ENCODE peak calls at places on chromosome 20, in eight cellular contexts. L is CD8-positive, alpha-beta T cell; Q is neural progenitor cell; S is HCT116; I is ovary; K is GM23338; R is lung; V is adrenal gland. H is an unnamed sample. For H3K27me3, the result is how much of the 10 kb centered on the place peaks cover.

GRCh38 chr20:56362833-56363413 is 4.1 kb downstream of the FAM210B start:
- DNase-seq in L (no peak), Q (no peak), S (no peak), I (peak), K (peak), R (no peak), V (peak), H (no peak)

GRCh38 chr20:2631228-2631627 is 21.2 kb upstream of the NOP56 start:
- DNase-seq in L (no peak), Q (no peak), S (no peak), I (no peak), K (peak), R (no peak), V (no peak), H (no peak)

GRCh38 chr20:49510562-49511117 is 28.2 kb upstream of the KCNB1 start:
- DNase-seq in L (no peak), Q (no peak), S (no peak), I (peak), K (no peak), R (peak), V (peak), H (no peak)

GRCh38 chr20:57669626-57670025 is 40.2 kb downstream of the PMEPA1 start:
- DNase-seq in L (no peak), Q (no peak), S (no peak), I (no peak), K (no peak), R (no peak), V (no peak), H (no peak)

GRCh38 chr20:3980260-3981131 is 34.9 kb downstream of the RNF24 start:
- DNase-seq in L (no peak), Q (no peak), S (no peak), I (peak), K (peak), R (no peak), V (peak), H (no peak)

GRCh38 chr20:33702861-33703260 is 16.7 kb upstream of the E2F1 start:
- DNase-seq in L (no peak), Q (no peak), S (no peak), I (no peak), K (no peak), R (no peak), V (peak), H (no peak)

GRCh38 chr20:44489931-44490330 is 14.3 kb downstream of the TTPAL start:
- DNase-seq in L (no peak), Q (no peak), S (no peak), I (no peak), K (no peak), R (no peak), V (no peak), H (no peak)

GRCh38 chr20:36591854-36592641 is 13.5 kb upstream of the RAB5IF start:
- DNase-seq in L (peak), Q (peak), S (peak), I (no peak), K (peak), R (no peak), V (peak), H (peak)

GRCh38 chr20:47389867-47390347 is 33.4 kb upstream of the ZMYND8 start:
- DNase-seq in L (no peak), Q (no peak), S (no peak), I (no peak), K (no peak), R (no peak), V (peak), H (peak)

GRCh38 chr20:4946585-4947378 is 54.5 kb downstream of the SLC23A2 start:
- DNase-seq in L (no peak), Q (no peak), S (no peak), I (no peak), K (no peak), R (no peak), V (no peak), H (peak)

GRCh38 chr20:17757496-17757895 is 57.7 kb downstream of the BANF2 start:
- DNase-seq in L (no peak), Q (no peak), S (no peak), I (no peak), K (no peak), R (no peak), V (no peak), H (no peak)

GRCh38 chr20:23152308-23152892 is 66.3 kb upstream of the CD93 start:
- DNase-seq in L (no peak), Q (no peak), S (no peak), I (peak), K (no peak), R (no peak), V (peak), H (peak)

GRCh38 chr20:891121-892080 is 24.7 kb downstream of the ANGPT4 start:
- DNase-seq in L (no peak), Q (no peak), S (no peak), I (peak), K (no peak), R (no peak), V (peak), H (peak)

GRCh38 chr20:40307937-40308478 is 381.0 kb downstream of the MAFB start:
- DNase-seq in L (no peak), Q (no peak), S (no peak), I (no peak), K (no peak), R (no peak), V (no peak), H (peak)

GRCh38 chr20:10978713-10979112 is 304.9 kb upstream of the JAG1 start:
- DNase-seq in L (no peak), Q (no peak), S (no peak), I (no peak), K (no peak), R (no peak), V (no peak), H (no peak)

GRCh38 chr20:49724637-49725606 is 11.2 kb upstream of the B4GALT5 start:
- DNase-seq in L (no peak), Q (no peak), S (no peak), I (peak), K (no peak), R (peak), V (peak), H (no peak)

GRCh38 chr20:4371623-4372246 is 350.0 kb upstream of the PRND start:
- DNase-seq in L (no peak), Q (no peak), S (no peak), I (no peak), K (no peak), R (no peak), V (no peak), H (no peak)

GRCh38 chr20:45096781-45097180 is 4.1 kb downstream of the KCNS1 start:
- DNase-seq in L (no peak), Q (no peak), S (no peak), I (no peak), K (no peak), R (no peak), V (no peak), H (no peak)

GRCh38 chr20:34654207-34654744 is 22.6 kb downstream of the PIGU start:
- DNase-seq in L (no peak), Q (no peak), S (no peak), I (no peak), K (no peak), R (no peak), V (no peak), H (no peak)

GRCh38 chr20:43444107-43444506 is 13.6 kb upstream of the SRSF6 start:
- DNase-seq in L (no peak), Q (peak), S (no peak), I (no peak), K (no peak), R (no peak), V (no peak), H (no peak)

GRCh38 chr20:52291109-52291508 is 99.5 kb upstream of the ZFP64 start:
- DNase-seq in L (no peak), Q (peak), S (no peak), I (no peak), K (peak), R (no peak), V (no peak), H (no peak)

GRCh38 chr20:56552911-56553629 is 20.0 kb downstream of the FAM209B start:
- DNase-seq in L (no peak), Q (no peak), S (no peak), I (no peak), K (no peak), R (no peak), V (no peak), H (no peak)

GRCh38 chr20:53092772-53093171 is 120.6 kb downstream of the TSHZ2 start:
- DNase-seq in L (no peak), Q (no peak), S (no peak), I (no peak), K (no peak), R (no peak), V (no peak), H (no peak)

GRCh38 chr20:64265201-64265600 is 9.7 kb downstream of the PCMTD2 start:
- DNase-seq in L (no peak), Q (no peak), S (no peak), I (no peak), K (no peak), R (no peak), V (no peak), H (no peak)

GRCh38 chr20:14491436-14491835 is 154.0 kb upstream of the FLRT3 start:
- DNase-seq in L (no peak), Q (no peak), S (no peak), I (no peak), K (no peak), R (no peak), V (no peak), H (no peak)

GRCh38 chr20:25049261-25050060 is 8.5 kb downstream of the ACSS1 start:
- DNase-seq in L (no peak), Q (no peak), S (no peak), I (peak), K (no peak), R (no peak), V (no peak), H (no peak)

GRCh38 chr20:38135641-38136420 is 29.2 kb downstream of the TGM2 start:
- DNase-seq in L (no peak), Q (no peak), S (no peak), I (no peak), K (no peak), R (no peak), V (no peak), H (no peak)

GRCh38 chr20:35502352-35502751 is 27.1 kb downstream of the C20orf173 start:
- DNase-seq in L (no peak), Q (no peak), S (no peak), I (no peak), K (no peak), R (no peak), V (no peak), H (no peak)

GRCh38 chr20:57652865-57653545 is 32.8 kb upstream of the ZBP1 start:
- DNase-seq in L (no peak), Q (no peak), S (no peak), I (no peak), K (no peak), R (no peak), V (no peak), H (no peak)

GRCh38 chr20:2986466-2986865 is 57.0 kb upstream of the GNRH2 start:
- DNase-seq in L (no peak), Q (no peak), S (no peak), I (no peak), K (no peak), R (peak), V (peak), H (no peak)

GRCh38 chr20:10868299-10868698 is 194.5 kb upstream of the JAG1 start:
- DNase-seq in L (no peak), Q (no peak), S (no peak), I (no peak), K (no peak), R (no peak), V (no peak), H (no peak)

GRCh38 chr20:36378686-36379085 is 72.5 kb downstream of the DLGAP4 start:
- DNase-seq in L (no peak), Q (no peak), S (no peak), I (no peak), K (no peak), R (no peak), V (no peak), H (no peak)

GRCh38 chr20:49568491-49569151 is 684 bp upstream of the PTGIS start:
- DNase-seq in L (no peak), Q (peak), S (no peak), I (peak), K (peak), R (no peak), V (no peak), H (no peak)

GRCh38 chr20:49956689-49957443 is 20.7 kb downstream of the RNF114 start:
- DNase-seq in L (no peak), Q (no peak), S (no peak), I (no peak), K (no peak), R (no peak), V (peak), H (no peak)

GRCh38 chr20:6026051-6026450 is 27.8 kb downstream of the LRRN4 start:
- DNase-seq in L (no peak), Q (no peak), S (no peak), I (no peak), K (no peak), R (no peak), V (no peak), H (no peak)

GRCh38 chr20:59074456-59074855 is 31.9 kb upstream of the PRELID3B start:
- DNase-seq in L (no peak), Q (no peak), S (no peak), I (no peak), K (no peak), R (no peak), V (no peak), H (no peak)

DNA sequence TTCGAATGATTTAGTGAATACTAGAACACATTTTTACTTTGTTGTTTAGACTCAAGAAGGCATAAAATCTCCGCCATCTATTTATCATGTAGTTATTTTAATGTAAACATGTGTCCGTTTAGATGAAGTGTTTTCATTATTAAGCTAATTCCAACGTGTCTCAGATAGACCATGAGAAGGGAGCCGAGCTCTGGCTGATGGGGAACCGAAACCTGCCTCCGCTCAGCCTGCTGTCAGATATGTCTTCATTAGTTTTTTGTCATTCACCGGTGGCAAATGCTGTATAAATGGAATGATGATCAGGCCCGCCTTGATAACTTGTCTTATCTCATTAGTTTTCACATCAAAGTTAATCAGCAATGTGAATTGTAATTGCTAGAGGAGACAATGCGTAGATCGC is 136.5 kb downstream of the LINC00237 start:
- DNase-seq in L (no peak), Q (no peak), S (no peak), I (no peak), K (no peak), R (no peak), V (no peak), H (no peak)
- H3K27ac ChIP-seq in L (no peak), Q (no peak), S (no peak), I (no peak), K (no peak), R (no peak), V (no peak), H (no peak)

GRCh38 chr20:32115196-32115767 is 5.8 kb downstream of the TM9SF4 start:
- DNase-seq in L (no peak), Q (no peak), S (no peak), I (no peak), K (no peak), R (no peak), V (no peak), H (no peak)

GRCh38 chr20:32112862-32113261 is 3.3 kb downstream of the TM9SF4 start:
- DNase-seq in L (no peak), Q (no peak), S (no peak), I (no peak), K (no peak), R (peak), V (peak), H (no peak)

GRCh38 chr20:32113861-32114260 is 4.3 kb downstream of the TM9SF4 start:
- DNase-seq in L (no peak), Q (no peak), S (no peak), I (no peak), K (no peak), R (no peak), V (no peak), H (no peak)

GRCh38 chr20:32114305-32114960 is 4.9 kb downstream of the TM9SF4 start:
- DNase-seq in L (no peak), Q (no peak), S (no peak), I (no peak), K (no peak), R (no peak), V (peak), H (no peak)

DNA sequence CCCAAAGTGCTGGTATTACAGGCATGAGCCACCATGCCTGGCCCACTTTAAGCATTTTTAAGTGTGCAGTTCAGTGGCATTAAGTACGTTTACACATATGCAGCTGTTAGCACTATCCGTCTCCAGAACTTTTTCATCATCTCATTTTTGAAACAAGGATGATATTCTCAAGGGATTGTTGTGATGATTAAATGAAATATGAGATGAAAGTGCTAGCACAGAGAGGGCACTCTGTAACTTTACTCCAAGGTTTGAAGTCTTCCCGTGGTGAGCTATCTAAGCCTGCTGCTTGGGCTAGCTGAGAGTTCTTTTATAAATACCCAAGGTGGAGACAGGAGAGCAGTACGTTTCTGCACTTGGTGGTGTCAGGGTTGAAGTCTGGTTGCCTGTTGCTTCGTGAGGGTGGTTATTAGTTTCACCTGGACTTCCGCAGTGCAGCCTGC is 6.6 kb downstream of the TM9SF4 start:
- DNase-seq in L (no peak), Q (no peak), S (no peak), I (no peak), K (peak), R (no peak), V (no peak), H (no peak)
- H3K27me3 ChIP-seq in L (under half), Q (under half), S (under half), I (under half), K (under half), R (under half), V (under half), H (under half)

DNA sequence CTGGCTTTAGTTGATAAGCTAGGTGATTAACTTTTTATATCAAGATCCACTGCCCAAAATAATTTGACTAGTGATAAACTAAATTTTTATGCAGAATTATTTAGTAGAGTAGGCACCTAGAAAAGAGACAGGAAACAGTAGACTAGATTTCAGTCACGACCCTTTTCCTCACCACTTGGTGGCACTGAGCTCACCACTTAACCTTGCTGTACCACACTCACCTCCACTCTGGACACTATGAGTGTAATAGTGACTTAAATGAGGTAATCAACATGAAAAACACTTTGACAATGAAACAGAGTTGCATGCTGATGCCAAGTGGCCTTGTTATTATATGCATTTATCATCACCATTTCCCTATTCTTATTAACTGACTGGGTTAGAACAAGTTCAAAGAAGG is 730.4 kb downstream of the KIF16B start:
- DNase-seq in L (no peak), Q (no peak), S (no peak), I (no peak), K (no peak), R (no peak), V (no peak), H (no peak)
- TF ChIP-seq CTCF in L (no peak), Q (peak), S (no peak), I (no peak), K (peak), R (no peak), V (no peak), H (no peak)

GRCh38 chr20:61768926-61769832 is 296.5 kb downstream of the TAF4 start:
- DNase-seq in L (no peak), Q (no peak), S (no peak), I (no peak), K (no peak), R (no peak), V (no peak), H (no peak)

GRCh38 chr20:61773081-61773631 is 292.5 kb downstream of the TAF4 start:
- DNase-seq in L (no peak), Q (no peak), S (no peak), I (no peak), K (no peak), R (no peak), V (no peak), H (no peak)

GRCh38 chr20:61773926-61774587 is 291.6 kb downstream of the TAF4 start:
- DNase-seq in L (no peak), Q (no peak), S (no peak), I (no peak), K (no peak), R (no peak), V (no peak), H (no peak)

GRCh38 chr20:61770203-61770602 is 295.5 kb downstream of the TAF4 start:
- DNase-seq in L (no peak), Q (no peak), S (no peak), I (no peak), K (no peak), R (no peak), V (no peak), H (no peak)

DNA sequence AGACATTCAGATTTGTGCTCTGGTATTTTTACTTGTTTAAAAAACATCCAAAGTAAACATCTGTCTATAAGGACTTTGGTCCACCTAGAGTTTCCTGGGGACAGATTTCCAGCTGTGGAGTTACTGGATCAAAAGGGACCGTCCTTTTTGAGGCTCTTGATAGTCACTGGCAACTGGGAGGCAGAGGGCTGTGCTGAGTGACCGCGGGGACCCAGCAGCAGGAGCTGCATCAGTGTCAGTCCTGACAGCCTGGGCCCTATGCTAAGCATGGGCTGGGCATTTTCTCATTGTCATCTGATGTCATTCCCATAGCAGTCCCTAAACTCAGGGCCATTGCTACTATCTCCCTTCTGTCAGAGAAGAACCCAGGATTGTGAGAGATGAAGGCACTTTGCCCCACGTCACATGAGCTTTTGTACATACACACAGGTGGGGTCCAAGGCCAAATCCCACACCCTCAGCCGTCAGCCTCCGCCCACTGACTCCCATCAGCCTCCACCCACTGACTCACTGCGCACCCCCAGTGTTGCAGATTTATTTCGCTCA is 293.8 kb downstream of the TAF4 start:
- DNase-seq in L (no peak), Q (no peak), S (no peak), I (no peak), K (no peak), R (no peak), V (no peak), H (no peak)
- H3K27ac ChIP-seq in L (no peak), Q (no peak), S (no peak), I (no peak), K (no peak), R (no peak), V (no peak), H (no peak)

GRCh38 chr20:20160513-20160912 is 108.2 kb downstream of the CFAP61 start:
- DNase-seq in L (no peak), Q (no peak), S (no peak), I (no peak), K (peak), R (no peak), V (no peak), H (no peak)
- H3K27me3 ChIP-seq in L (under half), Q (under half), S (under half), I (under half), K (under half), R (under half), V (under half), H (under half)